ENCODE peak calls at places on chromosomes 6 and 20, in nine cellular contexts. X is cardiac fibroblast, B is left lung, A is tibial artery, R is PC-3, K is psoas muscle, E is H1, J is mucosa of descending colon, P is fibroblast of the aortic adventitia. Y is an unnamed sample.
A peak's percentile ranks its signal among the peaks of the same experiment; 100 is the strongest.

GRCh38 chr20:49936153-49937022 is at the start of gene RNF114:
- DNase-seq in J (peak; percentile 94), R (peak; percentile 97), P (peak; percentile 93), X (peak; percentile 94), E (peak; percentile 44), K (peak; percentile 95), A (peak; percentile 95), B (peak; percentile 91), Y (peak; percentile 92)

GRCh38 chr6:100665041-100665380 is 200.3 kb upstream of the SIM1 start:
- DNase-seq in J (peak; percentile 4), A (no peak), B (no peak), X (no peak), R (no peak), K (no peak), E (no peak), P (no peak), Y (no peak)

GRCh38 chr6:18392346-18392877 is 5.3 kb downstream of the RNF144B start:
- DNase-seq in E (no peak), X (no peak), K (no peak), J (no peak), P (no peak), R (peak; percentile 24), A (no peak), B (no peak), Y (no peak)

GRCh38 chr6:19535351-19535750 is 301.8 kb upstream of the ID4 start:
- DNase-seq in K (no peak), X (no peak), J (no peak), A (no peak), B (no peak), E (no peak), P (no peak), R (no peak), Y (no peak)

GRCh38 chr6:89623749-89624148 is 14.8 kb downstream of the LYRM2 start:
- DNase-seq in J (no peak), E (no peak), P (no peak), R (no peak), B (no peak), X (no peak), A (no peak), K (no peak), Y (no peak)

GRCh38 chr6:134199848-134200606 is 117.9 kb downstream of the SGK1 start:
- DNase-seq in E (no peak), B (no peak), J (no peak), X (no peak), P (no peak), K (no peak), R (peak; percentile 11), A (no peak), Y (no peak)

GRCh38 chr6:45432944-45433343 is 55.2 kb upstream of the SUPT3H start:
- DNase-seq in E (no peak), R (peak; percentile 89), P (peak; percentile 67), X (peak; percentile 76), B (no peak), A (no peak), J (no peak), K (no peak), Y (peak; percentile 77)

GRCh38 chr20:18672826-18673225 is 85.0 kb downstream of the DTD1 start:
- DNase-seq in X (no peak), K (no peak), B (no peak), J (no peak), E (no peak), R (no peak), A (no peak), P (no peak), Y (no peak)

GRCh38 chr6:125821825-125822281 is 31.1 kb downstream of the NCOA7 start:
- DNase-seq in X (no peak), E (no peak), R (no peak), A (no peak), J (peak; percentile 75), P (peak; percentile 52), K (no peak), B (no peak), Y (no peak)

GRCh38 chr20:41258489-41258888 is 59.0 kb downstream of the ZHX3 start:
- DNase-seq in K (no peak), E (no peak), A (no peak), R (no peak), P (no peak), J (no peak), X (no peak), B (no peak), Y (peak; percentile 37)

GRCh38 chr6:30790734-30791383 is 46.5 kb upstream of the IER3 start:
- DNase-seq in K (no peak), A (no peak), P (no peak), R (no peak), B (no peak), E (no peak), X (no peak), J (no peak), Y (no peak)

GRCh38 chr6:30795549-30796293 is 51.4 kb upstream of the IER3 start:
- DNase-seq in K (no peak), X (no peak), R (no peak), E (no peak), P (no peak), A (no peak), J (no peak), B (no peak), Y (peak; percentile 32)

GRCh38 chr6:30789606-30790005 is 45.3 kb upstream of the IER3 start:
- DNase-seq in J (no peak), X (no peak), K (no peak), E (no peak), A (no peak), R (no peak), B (no peak), P (no peak), Y (no peak)

GRCh38 chr6:30798501-30798900 is 54.2 kb upstream of the IER3 start:
- DNase-seq in P (no peak), X (no peak), E (no peak), A (no peak), B (no peak), J (no peak), R (no peak), K (no peak), Y (peak; percentile 32)

GRCh38 chr6:30793521-30794194 is 49.3 kb upstream of the IER3 start:
- DNase-seq in J (no peak), R (peak; percentile 10), B (no peak), E (no peak), X (peak; percentile 76), A (no peak), K (no peak), P (peak; percentile 58), Y (peak; percentile 94)
- H3K4me3 ChIP-seq in J (no peak overlapping the region), R (no peak overlapping the region), B (no peak overlapping the region), E (no peak overlapping the region), X (no peak overlapping the region), A (no peak overlapping the region), K (no peak overlapping the region), P (no peak overlapping the region), Y (no peak overlapping the region)

DNA sequence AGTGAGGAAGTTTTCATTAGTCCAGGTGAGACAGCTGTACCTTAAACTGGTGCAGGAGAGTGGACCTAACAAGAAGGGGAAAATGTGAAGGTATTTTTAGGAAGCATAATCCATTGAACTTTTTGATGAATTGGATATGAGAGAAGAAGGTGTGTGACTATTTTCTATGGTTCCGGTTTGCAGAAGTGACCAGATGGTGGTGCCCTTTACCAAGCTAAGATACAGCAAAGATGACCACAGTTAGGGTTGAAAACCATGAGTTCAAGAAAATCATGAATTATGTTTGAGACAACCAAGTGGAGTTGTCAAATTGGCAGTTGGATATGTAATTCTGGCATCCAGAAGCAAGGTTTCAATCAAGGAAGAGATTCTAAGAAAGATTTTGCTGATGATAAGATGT is 61.9 kb upstream of the NRSN1 start:
- DNase-seq in B (no peak), J (peak; percentile 39), P (no peak), R (peak; percentile 57), A (no peak), E (no peak), X (no peak), K (no peak), Y (peak; percentile 18)
- TF ChIP-seq CTCF in B (no peak), J (no peak), P (no peak), R (peak; percentile 83), A (no peak), E (peak; percentile 73), X (no peak), K (peak; percentile 10), Y (peak; percentile 35)

DNA sequence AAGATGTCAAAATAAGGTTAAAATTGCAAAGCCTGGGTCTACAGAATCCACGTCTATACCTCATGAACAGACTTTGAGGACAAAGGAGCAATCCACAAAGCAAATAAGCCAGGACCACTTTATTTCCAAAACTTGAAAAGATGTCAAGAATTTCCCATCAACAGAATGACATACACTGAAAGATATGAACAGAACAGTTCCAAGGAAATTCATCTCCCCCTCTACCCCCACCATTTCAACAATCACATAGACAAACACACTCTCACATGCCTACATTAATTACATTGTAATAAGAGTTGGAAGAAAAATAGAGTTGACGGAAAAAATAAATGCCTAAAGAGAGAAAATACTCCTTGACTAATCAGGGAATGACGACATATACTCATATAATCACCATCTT is 45.2 kb upstream of the NHSL1 start:
- DNase-seq in K (no peak), E (no peak), J (no peak), R (no peak), X (peak; percentile 31), P (peak; percentile 49), B (no peak), A (no peak), Y (no peak)
- H3K4me3 ChIP-seq in K (peak overlapping the region; percentile 40), E (no peak overlapping the region), J (no peak overlapping the region), R (no peak overlapping the region), X (peak overlapping the region; percentile 44), P (peak overlapping the region; percentile 71), B (peak overlapping the region; percentile 19), A (no peak overlapping the region), Y (no peak overlapping the region)

GRCh38 chr6:33622456-33623431 is 1.6 kb downstream of the ITPR3 start:
- DNase-seq in E (no peak), J (peak; percentile 41), X (peak; percentile 46), P (peak; percentile 55), B (peak; percentile 61), K (peak; percentile 53), R (peak; percentile 66), A (peak; percentile 70), Y (peak; percentile 56)

GRCh38 chr6:33621396-33622388 is 570 bp downstream of the ITPR3 start:
- DNase-seq in K (peak; percentile 74), P (peak; percentile 53), X (peak; percentile 46), A (peak; percentile 67), R (peak; percentile 49), B (peak; percentile 65), E (no peak), J (peak; percentile 68), Y (no peak)

GRCh38 chr6:33624856-33625255 is 3.7 kb downstream of the ITPR3 start:
- DNase-seq in A (peak; percentile 27), K (no peak), B (no peak), R (no peak), E (no peak), X (no peak), J (no peak), P (no peak), Y (no peak)

GRCh38 chr6:33620584-33621395 is at the start of gene ITPR3:
- DNase-seq in P (peak; percentile 92), E (no peak), R (peak; percentile 80), A (peak; percentile 72), X (peak; percentile 88), B (peak; percentile 63), J (peak; percentile 79), K (peak; percentile 81), Y (peak; percentile 69)

DNA sequence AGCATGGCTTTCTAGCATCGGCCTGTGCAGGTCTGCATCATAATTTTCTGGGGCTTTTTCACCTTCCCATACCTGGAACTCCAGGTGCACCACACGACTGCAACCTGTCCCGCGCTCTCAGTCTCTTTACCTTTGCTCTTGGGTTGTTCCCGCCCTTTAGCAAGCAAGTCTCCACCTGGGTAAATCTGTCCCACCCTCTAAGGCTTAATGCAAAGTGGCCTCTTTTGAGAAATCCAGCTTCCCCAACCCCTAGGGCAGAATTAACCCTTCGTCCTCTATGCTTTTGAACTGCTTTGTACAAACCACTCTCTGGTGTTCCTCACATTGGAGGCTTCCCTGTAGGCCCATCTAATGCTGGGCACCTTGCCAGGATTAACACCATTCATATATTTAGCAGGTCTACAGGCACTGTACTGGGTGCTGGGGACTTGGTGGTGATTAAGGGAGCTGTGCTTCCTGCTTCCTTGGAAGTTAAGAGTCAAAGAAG is 2.8 kb downstream of the ITPR3 start:
- DNase-seq in K (no peak), B (no peak), E (no peak), J (peak; percentile 72), X (no peak), A (no peak), R (no peak), P (no peak), Y (no peak)
- TF ChIP-seq CTCF in K (no peak), B (no peak), E (no peak), J (no peak), X (no peak), A (no peak), R (no peak), P (no peak), Y (no peak)